ENCODE peak calls at places on chromosomes 12 and 14, in five cellular contexts. H is activated naive CD8-positive, alpha-beta T cell treated with anti-CD3 and anti-CD28 coated beads, Interleukin-2, amount 50 U/mL, for 24 hours; T is T-cell; Q is T-helper 17 cell; D is activated CD8-positive, alpha-beta T cell treated with anti-CD3 and anti-CD28 coated beads for 36 hours. A is an unnamed sample.

GRCh38 chr14:24634158-24634557 is at the start of gene GZMB:
- ATAC-seq in H (peak), T (peak), Q (peak), D (peak), A (peak)

GRCh38 chr12:64556231-64556630 is 54.1 kb upstream of the RASSF3 start:
- ATAC-seq in H (no peak), T (no peak), Q (no peak), D (no peak), A (no peak)

GRCh38 chr14:101072945-101073597 is 169.5 kb upstream of the RTL1 start:
- ATAC-seq in H (peak), T (no peak), Q (no peak), D (peak), A (peak)

GRCh38 chr14:69850086-69850735 is 29.0 kb upstream of the SMOC1 start:
- ATAC-seq in H (no peak), T (no peak), Q (no peak), D (no peak), A (peak)

GRCh38 chr14:28756896-28757570 is 9.6 kb upstream of the FOXG1 start:
- ATAC-seq in H (no peak), T (no peak), Q (no peak), D (no peak), A (no peak)

GRCh38 chr14:77615231-77616132 is 955 bp downstream of the SPTLC2 start:
- ATAC-seq in H (no peak), T (no peak), Q (no peak), D (no peak), A (no peak)

GRCh38 chr14:32513571-32514009 is 184.5 kb downstream of the AKAP6 start:
- ATAC-seq in H (no peak), T (no peak), Q (no peak), D (no peak), A (no peak)

GRCh38 chr12:44342371-44342770 is 506.5 kb downstream of the TMEM117 start:
- ATAC-seq in H (no peak), T (no peak), Q (no peak), D (no peak), A (no peak)

GRCh38 chr12:3230758-3231375 is 153.7 kb downstream of the TSPAN9 start:
- ATAC-seq in H (no peak), T (no peak), Q (no peak), D (no peak), A (no peak)

GRCh38 chr14:67622675-67623074 is 3.0 kb downstream of the ARG2 start:
- ATAC-seq in H (peak), T (no peak), Q (no peak), D (peak), A (no peak)

GRCh38 chr12:54189198-54189539 is 384 bp upstream of the SMUG1 start:
- ATAC-seq in H (no peak), T (no peak), Q (no peak), D (peak), A (peak)

GRCh38 chr12:70306676-70307075 is 59.4 kb upstream of the KCNMB4 start:
- ATAC-seq in H (no peak), T (no peak), Q (no peak), D (no peak), A (no peak)

GRCh38 chr14:35342160-35343010 is 50.2 kb downstream of the PSMA6 start:
- ATAC-seq in H (no peak), T (no peak), Q (no peak), D (no peak), A (no peak)

GRCh38 chr14:61631044-61631692 is 64.1 kb upstream of the HIF1A start:
- ATAC-seq in H (no peak), T (no peak), Q (no peak), D (no peak), A (no peak)

GRCh38 chr14:91466192-91466591 is 43.9 kb downstream of the PPP4R3A start:
- ATAC-seq in H (no peak), T (no peak), Q (no peak), D (no peak), A (no peak)

GRCh38 chr12:93000026-93000425 is 70.9 kb upstream of the EEA1 start:
- ATAC-seq in H (no peak), T (no peak), Q (no peak), D (no peak), A (no peak)

GRCh38 chr12:26719852-26720251 is 113.1 kb downstream of the ITPR2 start:
- ATAC-seq in H (no peak), T (no peak), Q (no peak), D (no peak), A (no peak)

GRCh38 chr14:69471916-69472315 is 12.6 kb upstream of the PLEKHD1 start:
- ATAC-seq in H (no peak), T (no peak), Q (no peak), D (no peak), A (peak)

GRCh38 chr12:26106347-26106746 is 18.5 kb downstream of the BHLHE41 start:
- ATAC-seq in H (no peak), T (no peak), Q (no peak), D (no peak), A (no peak)

GRCh38 chr12:4806439-4807115 is 86.4 kb downstream of the GALNT8 start:
- ATAC-seq in H (peak), T (no peak), Q (no peak), D (peak), A (no peak)

GRCh38 chr12:9779209-9779608 is 18.5 kb upstream of the CD69 start:
- ATAC-seq in H (no peak), T (no peak), Q (no peak), D (no peak), A (no peak)

GRCh38 chr12:20798561-20798960 is 11.9 kb upstream of the SLCO1B3 start:
- ATAC-seq in H (no peak), T (no peak), Q (no peak), D (no peak), A (no peak)

GRCh38 chr14:59337151-59337611 is 128.0 kb downstream of the GPR135 start:
- ATAC-seq in H (no peak), T (no peak), Q (no peak), D (no peak), A (no peak)

GRCh38 chr12:67988600-67988999 is 647 bp upstream of the IFNG-AS1 start:
- ATAC-seq in H (peak), T (no peak), Q (no peak), D (peak), A (peak)

GRCh38 chr12:62684586-62685295 is 218.1 kb downstream of the MON2 start:
- ATAC-seq in H (no peak), T (no peak), Q (no peak), D (no peak), A (no peak)